ENCODE peak calls at places on chromosomes 6 and 20, in seven cellular contexts. K is DMS153; L is RWPE1; O is caudate nucleus; Z is BJ; U is ascending aorta; N is stimulated activated CD4-positive, alpha-beta T cell treated with anti-CD3 and anti-CD28 coated beads, Interleukin-4, amount 100 ng/mL, for 24 hours. X is an unnamed sample.

GRCh38 chr6:51147756-51148155 is 329.1 kb downstream of the TFAP2B start:
- DNase-seq in K (no peak), L (no peak), O (no peak), Z (no peak), U (no peak), N (no peak), X (no peak)

GRCh38 chr6:41536884-41537347 is 9.3 kb upstream of the FOXP4 start:
- DNase-seq in K (peak), L (peak), O (no peak), Z (no peak), U (no peak), N (no peak), X (no peak)

GRCh38 chr6:1607557-1608221 is 2.0 kb upstream of the FOXC1 start:
- DNase-seq in K (no peak), L (no peak), O (no peak), Z (no peak), U (no peak), N (no peak), X (no peak)

GRCh38 chr20:54140927-54141566 is 32.7 kb downstream of the CYP24A1 start:
- DNase-seq in K (no peak), L (peak), O (no peak), Z (no peak), U (no peak), N (no peak), X (no peak)

GRCh38 chr20:62624325-62624690 is 18.0 kb upstream of the SLCO4A1 start:
- DNase-seq in K (peak), L (no peak), O (no peak), Z (no peak), U (no peak), N (no peak), X (no peak)

GRCh38 chr6:102195311-102195710 is 801.8 kb downstream of the GRIK2 start:
- DNase-seq in K (no peak), L (no peak), O (no peak), Z (no peak), U (no peak), N (no peak), X (no peak)

GRCh38 chr6:36550473-36551000 is 3.3 kb upstream of the STK38 start:
- DNase-seq in K (no peak), L (no peak), O (no peak), Z (no peak), U (no peak), N (no peak), X (no peak)

GRCh38 chr6:121664199-121664598 is 228.8 kb downstream of the GJA1 start:
- DNase-seq in K (no peak), L (no peak), O (no peak), Z (no peak), U (no peak), N (no peak), X (no peak)

X was measured in pulmonary artery endothelial cell.